ENCODE peak calls at places on chromosomes 2 and 18, in eight cellular contexts. Y is NCI-H1694 treated with DMSO at 0.1 percent for 48 hours; T is AG08395; I is naive thymus-derived CD8-positive, alpha-beta T cell; W is GM10248; B is H54; X is stimulated activated CD8-positive, alpha-beta memory T cell treated with anti-CD3 and anti-CD28 coated beads, Interleukin-15, amount 100 ng/mL, for 1 hour; U is DND-41. P is an unnamed sample.

GRCh38 chr2:195411219-195411687 is 245.8 kb upstream of the SLC39A10 start:
- DNase-seq in X (no peak), I (no peak), Y (no peak), B (no peak), T (peak), W (no peak), U (no peak), P (no peak)

GRCh38 chr2:229340086-229340760 is 69.1 kb upstream of the PID1 start:
- DNase-seq in Y (no peak), U (no peak), T (peak), B (peak), I (no peak), W (no peak), X (no peak), P (no peak)

GRCh38 chr2:190129421-190130199 is 67.1 kb upstream of the MSTN start:
- DNase-seq in X (no peak), Y (no peak), W (no peak), T (no peak), U (no peak), B (no peak), I (no peak), P (no peak)

GRCh38 chr18:11391636-11392035 is 217.8 kb upstream of the SLC35G4 start:
- DNase-seq in Y (no peak), U (no peak), X (no peak), W (no peak), T (no peak), I (no peak), B (peak), P (no peak)

GRCh38 chr18:48330016-48330991 is 78.9 kb downstream of the ZBTB7C start:
- DNase-seq in B (peak), W (no peak), Y (no peak), I (no peak), T (peak), X (no peak), U (no peak), P (no peak)

GRCh38 chr2:42127425-42128424 is 41.4 kb upstream of the EML4 start:
- DNase-seq in B (no peak), X (no peak), I (peak), T (no peak), U (no peak), W (peak), Y (no peak), P (no peak)

GRCh38 chr2:235533616-235534385 is 40.0 kb downstream of the AGAP1 start:
- DNase-seq in T (no peak), Y (peak), X (no peak), B (no peak), U (no peak), I (no peak), W (no peak), P (no peak)

GRCh38 chr18:808086-808485 is 4.0 kb downstream of the YES1 start:
- DNase-seq in Y (no peak), I (no peak), B (no peak), W (no peak), T (no peak), U (peak), X (no peak), P (no peak)

GRCh38 chr2:206863721-206864120 is 75.6 kb upstream of the CPO start:
- DNase-seq in W (no peak), I (no peak), U (no peak), Y (no peak), T (no peak), B (no peak), X (no peak), P (no peak)

GRCh38 chr2:96802721-96803120 is 13.3 kb upstream of the CNNM3 start:
- DNase-seq in X (no peak), Y (no peak), B (no peak), I (no peak), W (no peak), T (no peak), U (no peak), P (no peak)

GRCh38 chr2:33496150-33496549 is 19.7 kb downstream of the RASGRP3 start:
- DNase-seq in B (no peak), I (no peak), Y (no peak), U (no peak), W (no peak), X (no peak), T (peak), P (no peak)

GRCh38 chr2:143607446-143608110 is 478.4 kb downstream of the ARHGAP15 start:
- DNase-seq in I (no peak), B (no peak), T (peak), W (no peak), U (no peak), X (no peak), Y (no peak), P (no peak)

GRCh38 chr2:32711908-32712307 is 84.1 kb downstream of the TTC27 start:
- DNase-seq in X (no peak), W (no peak), B (no peak), Y (no peak), I (no peak), U (no peak), T (no peak), P (no peak)

GRCh38 chr2:170224692-170225091 is 46.7 kb downstream of the MYO3B start:
- DNase-seq in I (no peak), B (no peak), T (no peak), X (no peak), W (no peak), Y (peak), U (no peak), P (no peak)

GRCh38 chr18:13613591-13614317 is 112.6 kb downstream of the FAM210A start:
- DNase-seq in I (no peak), U (peak), X (no peak), Y (no peak), W (peak), B (no peak), T (no peak), P (no peak)

GRCh38 chr2:45748239-45748638 is 96.8 kb downstream of the PRKCE start:
- DNase-seq in U (no peak), B (no peak), Y (no peak), I (no peak), T (peak), X (no peak), W (no peak), P (no peak)

P was measured in substantia nigra.